ENCODE peak calls at places on chromosomes 11 and 22, in four cellular contexts. D is body of pancreas, L is SJSA1, N is adrenal gland. O is an unnamed sample.
A peak's percentile ranks its signal among the peaks of the same experiment; 100 is the strongest.

GRCh38 chr22:46661221-46661851 is 41.1 kb downstream of the GRAMD4 start:
- DNase-seq in D (no peak), L (no peak), N (peak; percentile 86), O (no peak)

GRCh38 chr22:43956805-43957463 is 1.7 kb downstream of the SAMM50 start:
- DNase-seq in D (no peak), L (no peak), N (no peak), O (no peak)

GRCh38 chr22:43011079-43011478 is 3.9 kb downstream of the PACSIN2 start:
- DNase-seq in D (peak; percentile 67), L (no peak), N (no peak), O (no peak)

GRCh38 chr11:122984186-122985011 is 2.8 kb upstream of the BSX start:
- DNase-seq in D (no peak), L (no peak), N (no peak), O (no peak)

GRCh38 chr11:1222491-1223345 is at the start of gene MUC5B:
- DNase-seq in D (no peak), L (no peak), N (no peak), O (no peak)

GRCh38 chr22:50531546-50532352 is 1.9 kb upstream of the TYMP start:
- DNase-seq in D (peak; percentile 73), L (peak; percentile 69), N (peak; percentile 84), O (no peak)

GRCh38 chr22:37228106-37229011 is 15.7 kb downstream of the RAC2 start:
- DNase-seq in D (no peak), L (no peak), N (no peak), O (no peak)

GRCh38 chr11:84817998-84818397 is 809.1 kb downstream of the DLG2 start:
- DNase-seq in D (no peak), L (no peak), N (no peak), O (no peak)

GRCh38 chr11:24005202-24005876 is 491.5 kb upstream of the LUZP2 start:
- DNase-seq in D (no peak), L (no peak), N (no peak), O (no peak)

GRCh38 chr11:128501576-128502549 is 85.5 kb downstream of the ETS1 start:
- DNase-seq in D (peak; percentile 35), L (peak; percentile 68), N (peak; percentile 69), O (no peak)

GRCh38 chr11:113334183-113334582 is 19.8 kb downstream of the TTC12 start:
- DNase-seq in D (no peak), L (no peak), N (no peak), O (no peak)

GRCh38 chr11:28296426-28296825 is 188.2 kb downstream of the METTL15 start:
- DNase-seq in D (no peak), L (no peak), N (no peak), O (no peak)

GRCh38 chr22:44309137-44309536 is 3.6 kb downstream of the SHISAL1 start:
- DNase-seq in D (no peak), L (peak; percentile 91), N (no peak), O (peak; percentile 62)

GRCh38 chr11:14645247-14645912 is 1.8 kb downstream of the PDE3B start:
- DNase-seq in D (no peak), L (no peak), N (no peak), O (no peak)

GRCh38 chr11:106974831-106975230 is 43.4 kb downstream of the GUCY1A2 start:
- DNase-seq in D (no peak), L (no peak), N (no peak), O (no peak)

GRCh38 chr11:73838443-73839122 is 38.1 kb downstream of the COA4 start:
- DNase-seq in D (no peak), L (no peak), N (no peak), O (no peak)

GRCh38 chr11:13635804-13636203 is 32.7 kb upstream of the FAR1 start:
- DNase-seq in D (no peak), L (no peak), N (no peak), O (no peak)

GRCh38 chr11:63512816-63513215 is 6.9 kb downstream of the LGALS12 start:
- DNase-seq in D (no peak), L (no peak), N (no peak), O (no peak)

O was measured in HS-27A.